ENCODE peak calls at places on chromosomes 1 and 21, in eight cellular contexts. Q is left lung, F is left ventricle myocardium inferior, B is AG04449, U is psoas muscle, V is transverse colon, I is AG10803, E is HepG2. M is an unnamed sample.

GRCh38 chr1:104868794-104869193 is 1119.1 kb downstream of the AMY1C start:
- DNase-seq in Q (no peak), F (no peak), B (no peak), U (no peak), V (no peak), I (no peak), E (no peak), M (no peak)

GRCh38 chr1:65995326-65995725 is 202.6 kb downstream of the PDE4B start:
- DNase-seq in Q (no peak), F (no peak), B (no peak), U (no peak), V (no peak), I (peak; percentile 15), E (no peak), M (no peak)

GRCh38 chr1:180382326-180383115 is 119.9 kb downstream of the ACBD6 start:
- DNase-seq in Q (no peak), F (no peak), B (no peak), U (no peak), V (no peak), I (peak; percentile 6), E (no peak), M (no peak)

GRCh38 chr1:89044970-89045695 is 19.9 kb downstream of the GBP1 start:
- DNase-seq in Q (no peak), F (no peak), B (no peak), U (no peak), V (no peak), I (no peak), E (peak; percentile 95), M (no peak)

GRCh38 chr21:32134441-32135159 is 144.2 kb downstream of the MIS18A start:
- DNase-seq in Q (no peak), F (no peak), B (no peak), U (no peak), V (no peak), I (no peak), E (no peak), M (no peak)

GRCh38 chr1:209154916-209155315 is 428.6 kb upstream of the CAMK1G start:
- DNase-seq in Q (no peak), F (no peak), B (no peak), U (no peak), V (no peak), I (no peak), E (no peak), M (no peak)

GRCh38 chr21:14273736-14274538 is 58.0 kb downstream of the RBM11 start:
- DNase-seq in Q (peak; percentile 85), F (peak; percentile 65), B (no peak), U (peak; percentile 32), V (peak; percentile 94), I (no peak), E (no peak), M (peak; percentile 78)

GRCh38 chr1:1173793-1174415 is at the start of gene TTLL10:
- DNase-seq in Q (no peak), F (peak; percentile 13), B (no peak), U (peak; percentile 12), V (peak; percentile 40), I (no peak), E (no peak), M (peak; percentile 62)

GRCh38 chr1:8139383-8139782 is 113.3 kb upstream of the ERRFI1 start:
- DNase-seq in Q (no peak), F (no peak), B (no peak), U (no peak), V (no peak), I (no peak), E (no peak), M (no peak)

GRCh38 chr1:41455479-41456271 is 28.8 kb downstream of the EDN2 start:
- DNase-seq in Q (no peak), F (peak; percentile 76), B (no peak), U (no peak), V (peak; percentile 55), I (peak; percentile 51), E (no peak), M (peak; percentile 61)

GRCh38 chr1:46112108-46112507 is 20.3 kb downstream of the PIK3R3 start:
- DNase-seq in Q (no peak), F (no peak), B (no peak), U (no peak), V (no peak), I (no peak), E (no peak), M (no peak)

GRCh38 chr1:17768651-17769241 is 13.6 kb downstream of the ACTL8 start:
- DNase-seq in Q (peak; percentile 36), F (peak; percentile 21), B (peak; percentile 16), U (peak; percentile 65), V (peak; percentile 21), I (peak; percentile 60), E (no peak), M (no peak)

GRCh38 chr1:225447649-225448048 is 19.8 kb upstream of the LBR start:
- DNase-seq in Q (peak; percentile 37), F (no peak), B (no peak), U (no peak), V (peak; percentile 61), I (peak; percentile 45), E (no peak), M (peak; percentile 58)

GRCh38 chr1:181318022-181318857 is 165.1 kb upstream of the CACNA1E start:
- DNase-seq in Q (no peak), F (no peak), B (no peak), U (no peak), V (no peak), I (no peak), E (no peak), M (no peak)

GRCh38 chr1:20192871-20193411 is 6.6 kb upstream of the PLA2G2C start:
- DNase-seq in Q (no peak), F (no peak), B (no peak), U (no peak), V (no peak), I (no peak), E (no peak), M (no peak)

DNA sequence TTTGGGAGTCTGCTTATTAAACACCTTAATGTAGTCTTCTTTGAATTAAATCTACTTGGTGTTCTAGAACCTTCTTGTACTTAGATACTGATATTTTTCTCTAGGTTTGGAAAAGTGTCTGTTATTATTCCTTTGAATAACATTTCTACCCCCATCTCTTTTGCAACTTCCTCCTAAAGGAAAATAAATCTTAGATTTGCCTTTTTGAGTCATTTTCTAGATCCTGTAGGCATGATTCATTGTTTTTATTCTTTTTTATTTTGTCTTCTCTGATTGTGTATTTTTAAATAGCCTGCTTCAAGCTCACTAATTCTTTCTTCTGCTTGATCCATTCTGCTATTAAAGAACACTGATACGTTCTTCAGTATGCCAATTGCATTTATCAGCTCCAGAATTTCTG is 155.9 kb upstream of the NEGR1 start:
- DNase-seq in Q (no peak), F (no peak), B (no peak), U (no peak), V (no peak), I (no peak), E (no peak), M (no peak)
- H3K4me3 ChIP-seq in Q (no peak overlapping the region), F (no peak overlapping the region), B (no peak overlapping the region), U (no peak overlapping the region), V (no peak overlapping the region), I (no peak overlapping the region), E (no peak overlapping the region), M (no peak overlapping the region)

DNA sequence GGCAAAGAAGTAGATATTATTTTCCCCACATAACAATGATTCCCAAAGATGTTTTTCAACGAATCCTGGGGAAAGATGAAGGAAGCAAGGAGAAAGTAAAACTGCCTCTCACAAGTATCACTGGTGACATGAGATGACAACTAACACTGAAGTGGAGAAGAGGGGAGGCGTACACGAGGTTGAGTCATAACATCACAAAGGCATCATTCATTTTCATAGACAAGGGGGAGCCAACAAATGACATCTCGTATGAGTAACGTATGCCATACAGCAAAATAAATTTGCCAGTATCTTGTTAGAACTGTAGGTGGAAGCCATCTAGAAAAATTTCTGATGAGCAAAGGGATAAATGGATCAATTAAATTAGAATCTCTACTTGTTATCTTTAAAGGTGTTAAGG is 56.6 kb downstream of the ATP1B1 start:
- DNase-seq in Q (no peak), F (no peak), B (no peak), U (no peak), V (no peak), I (no peak), E (no peak), M (no peak)
- H3K4me3 ChIP-seq in Q (no peak overlapping the region), F (no peak overlapping the region), B (no peak overlapping the region), U (no peak overlapping the region), V (no peak overlapping the region), I (no peak overlapping the region), E (no peak overlapping the region), M (no peak overlapping the region)

GRCh38 chr1:110961902-110962301 is 1.8 kb downstream of the LRIF1 start:
- DNase-seq in Q (no peak), F (no peak), B (no peak), U (no peak), V (no peak), I (no peak), E (no peak), M (no peak)
- H3K4me3 ChIP-seq in Q (no peak overlapping the region), F (peak overlapping the region; percentile 75), B (no peak overlapping the region), U (peak overlapping the region; percentile 83), V (no peak overlapping the region), I (no peak overlapping the region), E (peak overlapping the region; percentile 90), M (no peak overlapping the region)

DNA sequence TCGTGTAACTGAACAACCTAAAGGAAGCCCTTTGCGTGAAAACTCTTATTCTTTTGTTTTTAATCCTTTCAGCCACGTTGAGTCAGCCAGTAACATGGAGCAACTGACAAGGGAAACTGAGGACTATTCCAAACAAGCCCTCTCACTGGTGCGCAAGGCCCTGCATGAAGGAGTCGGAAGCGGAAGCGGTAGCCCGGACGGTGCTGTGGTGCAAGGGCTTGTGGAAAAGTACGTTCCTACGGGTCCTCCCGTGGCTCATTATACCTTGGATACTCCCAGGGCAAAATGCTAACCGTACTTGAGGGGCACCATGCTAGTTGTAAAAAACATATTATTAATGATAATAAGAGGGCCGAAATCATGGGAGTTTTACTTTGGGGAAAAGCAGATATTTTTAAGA is 49.4 kb downstream of the LAMC2 start:
- DNase-seq in Q (no peak), F (no peak), B (no peak), U (no peak), V (no peak), I (no peak), E (no peak), M (no peak)
- H3K4me3 ChIP-seq in Q (no peak overlapping the region), F (peak overlapping the region; percentile 52), B (peak overlapping the region; percentile 56), U (peak overlapping the region; percentile 57), V (no peak overlapping the region), I (peak overlapping the region; percentile 63), E (no peak overlapping the region), M (peak overlapping the region; percentile 19)

M was measured in suprapubic skin.